ENCODE peak calls at places on chromosomes 12 and 14, in nine cellular contexts. O is CD4-positive, CD25-positive, alpha-beta regulatory T cell; Z is stomach; Y is A673; W is uterus; A is CD4-positive, alpha-beta memory T cell; V is PC-9; T is upper lobe of right lung; F is tibial artery. C is an unnamed sample.

GRCh38 chr14:72111921-72112320 is 179.7 kb downstream of the RGS6 start:
- DNase-seq in A (no peak), Z (no peak), O (no peak), F (no peak), Y (no peak), V (no peak), W (no peak), T (no peak), C (no peak)

GRCh38 chr14:104108570-104109060 is 23.1 kb downstream of the ASPG start:
- DNase-seq in T (peak; percentile 68), A (no peak), F (no peak), V (no peak), Y (no peak), W (no peak), Z (peak; percentile 26), O (no peak), C (no peak)

GRCh38 chr12:58959639-58960300 is 39.5 kb upstream of the LRIG3 start:
- DNase-seq in T (no peak), A (no peak), O (no peak), Y (no peak), Z (no peak), F (no peak), V (no peak), W (no peak), C (no peak)

GRCh38 chr14:102275866-102276265 is 29.1 kb downstream of the MOK start:
- DNase-seq in T (no peak), O (no peak), W (no peak), A (no peak), Y (no peak), V (no peak), F (no peak), Z (no peak), C (no peak)

GRCh38 chr14:85546390-85546789 is 16.4 kb downstream of the FLRT2 start:
- DNase-seq in A (no peak), F (no peak), Z (no peak), W (no peak), V (no peak), T (no peak), O (no peak), Y (no peak), C (no peak)

GRCh38 chr14:44732144-44732543 is 225.1 kb upstream of the FSCB start:
- DNase-seq in W (no peak), Y (no peak), T (no peak), Z (no peak), A (no peak), O (no peak), F (no peak), V (no peak), C (no peak)

GRCh38 chr12:20125259-20125919 is 242.9 kb upstream of the PDE3A start:
- DNase-seq in O (no peak), W (no peak), V (no peak), T (no peak), A (no peak), Z (no peak), F (no peak), Y (peak; percentile 70), C (no peak)

GRCh38 chr12:50923361-50924130 is 28.8 kb upstream of the HIGD1C start:
- DNase-seq in Y (no peak), V (no peak), T (no peak), W (no peak), A (no peak), Z (no peak), O (no peak), F (peak; percentile 25), C (no peak)

GRCh38 chr14:77099425-77100167 is 1.5 kb downstream of the CIPC start:
- DNase-seq in A (no peak), O (no peak), F (no peak), Z (no peak), V (no peak), W (no peak), Y (peak; percentile 59), T (no peak), C (peak; percentile 84)

GRCh38 chr12:79373896-79374499 is 316.8 kb downstream of the PAWR start:
- DNase-seq in O (no peak), A (no peak), V (peak; percentile 33), T (no peak), W (no peak), F (no peak), Y (peak; percentile 71), Z (no peak), C (no peak)

GRCh38 chr14:104138098-104138890 is at the start of gene KIF26A:
- DNase-seq in V (no peak), W (no peak), T (peak; percentile 69), Z (no peak), A (no peak), F (no peak), O (no peak), Y (peak; percentile 86), C (no peak)

GRCh38 chr14:48125654-48126053 is 450.2 kb upstream of the MDGA2 start:
- DNase-seq in Y (no peak), A (no peak), F (no peak), V (no peak), O (no peak), T (no peak), W (no peak), Z (no peak), C (no peak)

DNA sequence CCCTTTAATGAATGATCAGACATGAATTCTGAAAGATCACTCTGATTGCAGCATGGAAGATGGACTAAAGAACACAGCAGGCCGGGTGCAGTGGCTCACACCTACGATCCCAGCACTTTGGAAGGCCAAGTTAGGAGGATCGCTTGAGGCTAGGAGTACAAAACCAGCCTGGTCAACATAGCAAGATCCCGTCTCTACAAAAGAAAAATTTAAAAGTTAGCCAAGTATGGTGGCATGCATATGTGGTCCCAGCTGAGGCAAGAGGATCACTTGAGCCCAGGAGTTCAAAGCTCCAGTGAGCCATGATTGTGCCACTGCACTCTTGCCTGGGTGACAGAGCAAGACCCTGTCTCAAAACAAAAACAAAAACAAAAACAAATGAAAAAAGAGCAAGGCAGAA is 35.1 kb downstream of the SENP1 start:
- DNase-seq in A (no peak), Y (no peak), F (no peak), W (no peak), V (no peak), T (no peak), O (no peak), Z (no peak), C (no peak)
- H3K36me3 ChIP-seq in A (peaks cover 46% of the 10 kb centered on the region), Y (peaks cover 54% of the 10 kb centered on the region), F (peaks cover 76% of the 10 kb centered on the region), W (no peaks in the 10 kb centered on the region), V (peaks cover 34% of the 10 kb centered on the region), T (peaks cover 75% of the 10 kb centered on the region), O (peaks cover 73% of the 10 kb centered on the region), Z (peaks cover 85% of the 10 kb centered on the region), C (no peaks in the 10 kb centered on the region)

GRCh38 chr12:94594443-94594825 is 55.9 kb downstream of the TMCC3 start:
- DNase-seq in W (no peak), Z (no peak), A (no peak), F (no peak), O (no peak), Y (no peak), T (no peak), V (no peak), C (no peak)

GRCh38 chr12:94593822-94594442 is 56.4 kb downstream of the TMCC3 start:
- DNase-seq in V (no peak), O (no peak), Z (no peak), T (no peak), Y (peak; percentile 21), F (no peak), A (no peak), W (no peak), C (no peak)

GRCh38 chr12:94590428-94590827 is 59.9 kb downstream of the TMCC3 start:
- DNase-seq in W (no peak), A (no peak), V (no peak), T (no peak), O (no peak), Z (peak; percentile 40), Y (no peak), F (no peak), C (no peak)

GRCh38 chr12:94589591-94590001 is 60.8 kb downstream of the TMCC3 start:
- DNase-seq in T (no peak), W (no peak), V (no peak), Z (no peak), Y (no peak), O (no peak), A (no peak), F (no peak), C (no peak)

GRCh38 chr12:94592080-94592479 is 58.3 kb downstream of the TMCC3 start:
- DNase-seq in T (no peak), A (no peak), W (no peak), O (no peak), Z (no peak), Y (no peak), V (no peak), F (no peak), C (peak; percentile 71)
- H3K4me1 ChIP-seq in T (peaks cover 3% of the 10 kb centered on the region), A (no peaks in the 10 kb centered on the region), W (no peaks in the 10 kb centered on the region), O (no peaks in the 10 kb centered on the region), Z (peaks cover 30% of the 10 kb centered on the region), Y (no peaks in the 10 kb centered on the region), V (peaks cover 60% of the 10 kb centered on the region), F (no peaks in the 10 kb centered on the region), C (peaks cover 23% of the 10 kb centered on the region)

DNA sequence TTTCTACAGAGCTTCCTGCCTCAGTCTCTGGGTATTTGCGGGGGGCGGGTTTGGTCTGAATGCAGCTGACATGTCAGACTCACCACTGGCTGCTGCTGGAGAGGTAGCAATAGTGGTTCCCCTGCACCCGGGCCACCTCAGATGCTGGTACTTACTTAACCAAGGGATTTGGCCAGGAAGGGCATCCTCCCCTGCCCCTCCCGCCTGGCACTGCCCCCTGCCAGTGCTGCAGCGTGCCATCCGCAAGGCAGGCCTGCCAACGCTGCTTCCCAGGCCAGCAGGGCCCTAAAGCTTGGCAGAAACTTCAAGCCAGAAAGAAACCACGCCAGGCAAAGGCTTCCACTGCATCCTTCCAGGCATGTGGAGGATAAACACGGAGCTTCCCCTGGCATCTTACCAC is 22.1 kb downstream of the RAB35 start:
- DNase-seq in O (no peak), V (no peak), Y (no peak), W (no peak), A (no peak), F (no peak), Z (no peak), T (no peak), C (no peak)
- H3K36me3 ChIP-seq in O (peaks cover 65% of the 10 kb centered on the region), V (no peaks in the 10 kb centered on the region), Y (peaks cover 4% of the 10 kb centered on the region), W (no peaks in the 10 kb centered on the region), A (peaks cover 36% of the 10 kb centered on the region), F (peaks cover 54% of the 10 kb centered on the region), Z (peaks cover 98% of the 10 kb centered on the region), T (peaks cover 48% of the 10 kb centered on the region), C (peaks cover 10% of the 10 kb centered on the region)

GRCh38 chr12:46492471-46493351 is 120.1 kb upstream of the SLC38A2 start:
- DNase-seq in O (no peak), V (peak; percentile 25), F (no peak), Y (no peak), T (no peak), A (no peak), W (no peak), Z (no peak), C (no peak)

GRCh38 chr12:46489951-46490388 is 117.4 kb upstream of the SLC38A2 start:
- DNase-seq in O (no peak), W (no peak), A (no peak), Z (no peak), T (no peak), F (no peak), Y (no peak), V (no peak), C (no peak)

GRCh38 chr12:46491548-46491947 is 119.0 kb upstream of the SLC38A2 start:
- DNase-seq in A (no peak), W (no peak), V (no peak), O (no peak), T (no peak), F (no peak), Z (no peak), Y (no peak), C (no peak)

GRCh38 chr12:46493352-46494209 is 121.0 kb upstream of the SLC38A2 start:
- DNase-seq in A (no peak), W (no peak), V (no peak), T (no peak), F (no peak), O (no peak), Z (no peak), Y (no peak), C (no peak)

GRCh38 chr12:46490635-46491034 is 118.1 kb upstream of the SLC38A2 start:
- DNase-seq in Y (no peak), A (no peak), Z (no peak), O (no peak), F (no peak), V (no peak), W (no peak), T (no peak), C (no peak)
- H3K4me1 ChIP-seq in Y (peaks cover 9% of the 10 kb centered on the region), A (no peaks in the 10 kb centered on the region), Z (peaks cover 63% of the 10 kb centered on the region), O (no peaks in the 10 kb centered on the region), F (peaks cover 44% of the 10 kb centered on the region), V (peaks cover 47% of the 10 kb centered on the region), W (no peaks in the 10 kb centered on the region), T (peaks cover 23% of the 10 kb centered on the region), C (no peaks in the 10 kb centered on the region)